ENCODE peak calls at places on chromosomes 7 and 10, in eight cellular contexts. F is stimulated activated CD4-positive, alpha-beta T cell treated with anti-CD3 and anti-CD28 coated beads, Interleukin-4, amount 100 ng/mL, for 24 hours; K is fibroblast of mammary gland; Y is activated T-cell treated with anti-CD3 and anti-CD28 coated beads, Interleukin-2, amount 50 U/mL, for 72 hours; C is sigmoid colon; G is mammary epithelial cell; O is neural crest cell; V is stimulated activated CD8-positive, alpha-beta memory T cell treated with anti-CD3 and anti-CD28 coated beads, Interleukin-4, amount 100 ng/mL, for 24 hours. B is an unnamed sample.

GRCh38 chr10:63409465-63410027 is 56.2 kb downstream of the JMJD1C start:
- DNase-seq in F (no peak), K (peak), Y (no peak), C (no peak), G (peak), O (no peak), V (no peak), B (no peak)

GRCh38 chr7:26439502-26440252 is 148.0 kb downstream of the SNX10 start:
- DNase-seq in F (no peak), K (no peak), Y (no peak), C (no peak), G (no peak), O (peak), V (no peak), B (no peak)

GRCh38 chr10:57754803-57755202 is 512.9 kb downstream of the IPMK start:
- DNase-seq in F (no peak), K (no peak), Y (no peak), C (no peak), G (no peak), O (no peak), V (no peak), B (no peak)

GRCh38 chr7:133126422-133126821 is 44.5 kb upstream of the CHCHD3 start:
- DNase-seq in F (no peak), K (no peak), Y (no peak), C (no peak), G (no peak), O (no peak), V (no peak), B (no peak)

GRCh38 chr10:123398180-123398591 is 244.0 kb downstream of the BUB3 start:
- DNase-seq in F (no peak), K (no peak), Y (no peak), C (no peak), G (no peak), O (no peak), V (no peak), B (no peak)

GRCh38 chr7:5665106-5666025 is 116.1 kb downstream of the RNF216 start:
- DNase-seq in F (peak), K (peak), Y (peak), C (peak), G (peak), O (peak), V (peak), B (peak)

GRCh38 chr7:122262246-122262645 is 42.3 kb downstream of the FEZF1 start:
- DNase-seq in F (no peak), K (no peak), Y (no peak), C (no peak), G (no peak), O (no peak), V (no peak), B (no peak)

GRCh38 chr7:108001759-108002725 is 919 bp downstream of the LAMB1 start:
- DNase-seq in F (no peak), K (peak), Y (peak), C (peak), G (peak), O (peak), V (no peak), B (no peak)

GRCh38 chr10:59362991-59363390 is 642 bp upstream of the FAM13C start:
- DNase-seq in F (no peak), K (peak), Y (peak), C (peak), G (peak), O (peak), V (no peak), B (peak)

GRCh38 chr7:5302577-5302976 is 19.8 kb downstream of the SLC29A4 start:
- DNase-seq in F (no peak), K (no peak), Y (no peak), C (no peak), G (no peak), O (no peak), V (no peak), B (no peak)

GRCh38 chr10:110336111-110336721 is 31.5 kb upstream of the SMNDC1 start:
- DNase-seq in F (no peak), K (peak), Y (no peak), C (no peak), G (peak), O (no peak), V (no peak), B (peak)

GRCh38 chr7:80603940-80604339 is 34.5 kb upstream of the CD36 start:
- DNase-seq in F (no peak), K (no peak), Y (no peak), C (no peak), G (no peak), O (no peak), V (no peak), B (no peak)

GRCh38 chr7:101901661-101902491 is 84.5 kb downstream of the CUX1 start:
- DNase-seq in F (no peak), K (peak), Y (no peak), C (no peak), G (no peak), O (no peak), V (no peak), B (no peak)

GRCh38 chr10:59229451-59229850 is 53.0 kb downstream of the PHYHIPL start:
- DNase-seq in F (no peak), K (peak), Y (no peak), C (no peak), G (no peak), O (no peak), V (no peak), B (no peak)

GRCh38 chr7:73597978-73598782 is 19.8 kb upstream of the TBL2 start:
- DNase-seq in F (no peak), K (no peak), Y (no peak), C (no peak), G (no peak), O (no peak), V (no peak), B (no peak)

GRCh38 chr7:139821349-139822115 is 7.5 kb upstream of the TBXAS1 start:
- DNase-seq in F (no peak), K (no peak), Y (no peak), C (no peak), G (no peak), O (no peak), V (no peak), B (no peak)

GRCh38 chr10:35780970-35781642 is 139.0 kb upstream of the FZD8 start:
- DNase-seq in F (no peak), K (peak), Y (no peak), C (no peak), G (peak), O (no peak), V (no peak), B (peak)

GRCh38 chr10:106708521-106708920 is 456.0 kb downstream of the SORCS1 start:
- DNase-seq in F (no peak), K (no peak), Y (no peak), C (no peak), G (no peak), O (no peak), V (no peak), B (no peak)

GRCh38 chr7:2272031-2272430 is 30.0 kb downstream of the NUDT1 start:
- DNase-seq in F (no peak), K (no peak), Y (no peak), C (no peak), G (no peak), O (no peak), V (no peak), B (no peak)

GRCh38 chr7:157318015-157318706 is 18.6 kb upstream of the DNAJB6 start:
- DNase-seq in F (peak), K (peak), Y (no peak), C (no peak), G (peak), O (no peak), V (no peak), B (no peak)

GRCh38 chr7:123070702-123071286 is 75.3 kb upstream of the TAS2R16 start:
- DNase-seq in F (no peak), K (peak), Y (no peak), C (no peak), G (no peak), O (peak), V (no peak), B (no peak)

GRCh38 chr10:34598972-34599371 is 216.1 kb downstream of the PARD3 start:
- DNase-seq in F (no peak), K (no peak), Y (no peak), C (no peak), G (no peak), O (no peak), V (no peak), B (no peak)

GRCh38 chr7:106346678-106347217 is 62.0 kb upstream of the NAMPT start:
- DNase-seq in F (peak), K (peak), Y (peak), C (no peak), G (peak), O (no peak), V (no peak), B (peak)

GRCh38 chr10:72038458-72039001 is 49.8 kb downstream of the SPOCK2 start:
- DNase-seq in F (no peak), K (peak), Y (no peak), C (no peak), G (peak), O (no peak), V (no peak), B (no peak)

GRCh38 chr7:7529328-7529727 is 6.3 kb downstream of the COL28A1 start:
- DNase-seq in F (no peak), K (no peak), Y (no peak), C (no peak), G (no peak), O (no peak), V (no peak), B (no peak)

GRCh38 chr7:121151663-121152344 is 163.3 kb downstream of the CPED1 start:
- DNase-seq in F (no peak), K (no peak), Y (no peak), C (no peak), G (no peak), O (no peak), V (no peak), B (no peak)

GRCh38 chr10:35341521-35341920 is 5.2 kb downstream of the CCNY start:
- DNase-seq in F (no peak), K (no peak), Y (peak), C (no peak), G (no peak), O (no peak), V (no peak), B (no peak)

GRCh38 chr10:125035136-125035535 is 93.2 kb downstream of the ZRANB1 start:
- DNase-seq in F (no peak), K (peak), Y (no peak), C (no peak), G (peak), O (no peak), V (no peak), B (peak)

B was measured in foreskin keratinocyte.